ENCODE peak calls at places on chromosomes 13 and 19, in seven cellular contexts. C is activated T-helper 9 cell treated with anti-CD3 and anti-CD28 coated beads, Interleukin-2, amount 50 U/mL, for 16 hours; T is activated CD4-positive, alpha-beta T cell treated with anti-CD3 and anti-CD28 coated beads for 48 hours; F is Calu3; P is uterus; J is upper lobe of left lung; Q is mucosa of descending colon. D is an unnamed sample.

GRCh38 chr19:47226426-47227346 is 4.3 kb downstream of the BBC3 start:
- DNase-seq in T (peak; percentile 55), J (peak; percentile 88), P (peak; percentile 75), F (peak; percentile 72), Q (peak; percentile 92), C (peak; percentile 20), D (peak; percentile 81)

GRCh38 chr13:61795580-61795979 is 379.9 kb upstream of the PCDH20 start:
- DNase-seq in J (no peak), T (no peak), C (no peak), P (no peak), F (no peak), Q (no peak), D (no peak)

GRCh38 chr13:71218960-71219359 is 648.0 kb downstream of the DACH1 start:
- DNase-seq in P (no peak), J (no peak), T (no peak), C (no peak), Q (no peak), F (peak; percentile 3), D (peak; percentile 58)

GRCh38 chr13:25687622-25688225 is 315.9 kb downstream of the ATP8A2 start:
- DNase-seq in C (no peak), J (no peak), F (no peak), P (no peak), T (no peak), Q (peak; percentile 36), D (peak; percentile 8)

GRCh38 chr13:108595416-108596257 is 33.8 kb upstream of the MYO16 start:
- DNase-seq in C (no peak), F (no peak), Q (no peak), J (no peak), T (peak; percentile 31), P (no peak), D (no peak)

GRCh38 chr13:34776390-34776981 is 165.6 kb upstream of the NBEA start:
- DNase-seq in F (no peak), C (no peak), J (no peak), Q (no peak), T (no peak), P (no peak), D (no peak)

GRCh38 chr19:2529473-2529918 is 53.6 kb downstream of the GADD45B start:
- DNase-seq in Q (no peak), F (peak; percentile 53), C (no peak), T (no peak), P (no peak), J (no peak), D (peak; percentile 88)

GRCh38 chr19:1000095-1000494 is at the start of gene GRIN3B:
- DNase-seq in J (peak; percentile 88), P (peak; percentile 54), T (peak; percentile 83), Q (peak; percentile 66), C (peak; percentile 51), F (peak; percentile 43), D (peak; percentile 36)

GRCh38 chr13:32538621-32539246 is at the start of gene N4BP2L2:
- DNase-seq in P (peak; percentile 93), T (peak; percentile 93), F (peak; percentile 82), C (peak; percentile 78), Q (peak; percentile 96), J (no peak), D (peak; percentile 97)

GRCh38 chr19:3959766-3960131 is 11.2 kb downstream of the DAPK3 start:
- DNase-seq in C (no peak), F (no peak), J (no peak), T (no peak), P (no peak), Q (no peak), D (no peak)

GRCh38 chr19:47813995-47814328 is 7.8 kb upstream of the CRX start:
- DNase-seq in F (no peak), Q (no peak), C (no peak), J (no peak), P (no peak), T (no peak), D (no peak)

GRCh38 chr13:80454245-80454644 is 113.3 kb upstream of the SPRY2 start:
- DNase-seq in Q (no peak), F (no peak), J (no peak), T (no peak), P (no peak), C (no peak), D (no peak)

GRCh38 chr19:45994456-45994988 is 745 bp upstream of the CCDC61 start:
- DNase-seq in F (no peak), P (no peak), C (no peak), J (no peak), T (no peak), Q (peak; percentile 25), D (no peak)

GRCh38 chr13:104253063-104253680 is 1187.0 kb upstream of the SLC10A2 start:
- DNase-seq in P (no peak), F (no peak), J (no peak), T (no peak), Q (no peak), C (no peak), D (no peak)

GRCh38 chr19:43747557-43748204 is 7.1 kb downstream of the SMG9 start:
- DNase-seq in F (no peak), T (no peak), J (peak; percentile 65), P (no peak), C (no peak), Q (no peak), D (no peak)

GRCh38 chr19:54871713-54872112 is 2.3 kb upstream of the FCAR start:
- DNase-seq in Q (no peak), C (no peak), T (no peak), P (no peak), J (no peak), F (no peak), D (no peak)

GRCh38 chr13:51278426-51279130 is 56.4 kb downstream of the FAM124A start:
- DNase-seq in J (no peak), Q (no peak), T (no peak), F (no peak), P (no peak), C (no peak), D (no peak)

GRCh38 chr19:42606660-42607351 is 12.1 kb upstream of the CEACAM8 start:
- DNase-seq in F (peak; percentile 88), C (peak; percentile 17), J (peak; percentile 41), T (peak; percentile 83), Q (peak; percentile 82), P (no peak), D (peak; percentile 47)

GRCh38 chr19:10288662-10289166 is 1.0 kb upstream of the ICAM5 start:
- DNase-seq in J (peak; percentile 90), P (no peak), C (no peak), T (peak; percentile 72), F (peak; percentile 55), Q (peak; percentile 59), D (peak; percentile 29)

GRCh38 chr19:57818378-57818777 is 3.7 kb upstream of the ZNF552 start:
- DNase-seq in F (no peak), P (no peak), T (no peak), J (no peak), C (no peak), Q (no peak), D (no peak)

D was measured in small intestine.